ENCODE peak calls at places on chromosomes 5 and 9, in seven cellular contexts. One of them, this sample, is unnamed.

GRCh38 chr5:131209506-131210191 is 38.9 kb downstream of the LYRM7 start:
- DNase-seq in kidney: no peak
- DNase-seq in thyroid gland: peak; percentile 90
- DNase-seq in BJ: no peak
- DNase-seq in HFFc6: no peak
- DNase-seq in GM20000: peak; percentile 73
- DNase-seq in heart right ventricle: no peak
- DNase-seq in this sample: no peak

GRCh38 chr5:130158036-130158435 is 253.8 kb downstream of the CHSY3 start:
- DNase-seq in kidney: no peak
- DNase-seq in thyroid gland: no peak
- DNase-seq in BJ: no peak
- DNase-seq in HFFc6: no peak
- DNase-seq in GM20000: no peak
- DNase-seq in heart right ventricle: no peak
- DNase-seq in this sample: no peak

GRCh38 chr9:27377147-27377807 is 80.3 kb upstream of the EQTN start:
- DNase-seq in kidney: no peak
- DNase-seq in thyroid gland: no peak
- DNase-seq in BJ: no peak
- DNase-seq in HFFc6: no peak
- DNase-seq in GM20000: no peak
- DNase-seq in heart right ventricle: no peak
- DNase-seq in this sample: no peak

GRCh38 chr5:41788800-41789395 is 81.3 kb downstream of the OXCT1 start:
- DNase-seq in kidney: no peak
- DNase-seq in thyroid gland: no peak
- DNase-seq in BJ: peak; percentile 18
- DNase-seq in HFFc6: peak; percentile 46
- DNase-seq in GM20000: no peak
- DNase-seq in heart right ventricle: peak; percentile 16
- DNase-seq in this sample: no peak

GRCh38 chr9:107242073-107243063 is 40.7 kb upstream of the RAD23B start:
- DNase-seq in kidney: no peak
- DNase-seq in thyroid gland: no peak
- DNase-seq in BJ: no peak
- DNase-seq in HFFc6: no peak
- DNase-seq in GM20000: no peak
- DNase-seq in heart right ventricle: no peak
- DNase-seq in this sample: no peak

GRCh38 chr5:148336704-148337435 is 1.5 kb downstream of the SPINK9 start:
- DNase-seq in kidney: no peak
- DNase-seq in thyroid gland: no peak
- DNase-seq in BJ: no peak
- DNase-seq in HFFc6: no peak
- DNase-seq in GM20000: no peak
- DNase-seq in heart right ventricle: no peak
- DNase-seq in this sample: no peak

GRCh38 chr5:78339591-78340450 is 20.6 kb upstream of the SCAMP1 start:
- DNase-seq in kidney: no peak
- DNase-seq in thyroid gland: peak; percentile 76
- DNase-seq in BJ: no peak
- DNase-seq in HFFc6: no peak
- DNase-seq in GM20000: no peak
- DNase-seq in heart right ventricle: no peak
- DNase-seq in this sample: no peak

GRCh38 chr5:81334304-81335061 is 33.1 kb downstream of the ZCCHC9 start:
- DNase-seq in kidney: no peak
- DNase-seq in thyroid gland: no peak
- DNase-seq in BJ: no peak
- DNase-seq in HFFc6: no peak
- DNase-seq in GM20000: no peak
- DNase-seq in heart right ventricle: no peak
- DNase-seq in this sample: no peak

GRCh38 chr9:107890921-107891465 is 401.4 kb upstream of the KLF4 start:
- DNase-seq in kidney: no peak
- DNase-seq in thyroid gland: no peak
- DNase-seq in BJ: no peak
- DNase-seq in HFFc6: no peak
- DNase-seq in GM20000: no peak
- DNase-seq in heart right ventricle: no peak
- DNase-seq in this sample: no peak

GRCh38 chr5:124156408-124157027 is 589.9 kb downstream of the ZNF608 start:
- DNase-seq in kidney: no peak
- DNase-seq in thyroid gland: no peak
- DNase-seq in BJ: no peak
- DNase-seq in HFFc6: no peak
- DNase-seq in GM20000: no peak
- DNase-seq in heart right ventricle: no peak
- DNase-seq in this sample: no peak

GRCh38 chr9:38683336-38683735 is 36.6 kb downstream of the FAM240B start:
- DNase-seq in kidney: no peak
- DNase-seq in thyroid gland: no peak
- DNase-seq in BJ: no peak
- DNase-seq in HFFc6: no peak
- DNase-seq in GM20000: no peak
- DNase-seq in heart right ventricle: no peak
- DNase-seq in this sample: no peak

GRCh38 chr5:119418782-119419101 is 33.6 kb upstream of the HSD17B4 start:
- DNase-seq in kidney: no peak
- DNase-seq in thyroid gland: peak; percentile 52
- DNase-seq in BJ: no peak
- DNase-seq in HFFc6: no peak
- DNase-seq in GM20000: no peak
- DNase-seq in heart right ventricle: no peak
- DNase-seq in this sample: no peak

GRCh38 chr5:27377626-27378025 is 339.2 kb upstream of the CDH9 start:
- DNase-seq in kidney: no peak
- DNase-seq in thyroid gland: no peak
- DNase-seq in BJ: no peak
- DNase-seq in HFFc6: no peak
- DNase-seq in GM20000: no peak
- DNase-seq in heart right ventricle: no peak
- DNase-seq in this sample: no peak

GRCh38 chr5:75993638-75994037 is 89.5 kb upstream of the SV2C start:
- DNase-seq in kidney: no peak
- DNase-seq in thyroid gland: peak; percentile 2
- DNase-seq in BJ: no peak
- DNase-seq in HFFc6: no peak
- DNase-seq in GM20000: no peak
- DNase-seq in heart right ventricle: no peak
- DNase-seq in this sample: no peak

GRCh38 chr5:126519637-126520592 is 75.1 kb downstream of the ALDH7A1 start:
- DNase-seq in kidney: no peak
- DNase-seq in thyroid gland: peak; percentile 52
- DNase-seq in BJ: no peak
- DNase-seq in HFFc6: no peak
- DNase-seq in GM20000: no peak
- DNase-seq in heart right ventricle: no peak
- DNase-seq in this sample: no peak

GRCh38 chr5:3394046-3394597 is 201.5 kb upstream of the IRX1 start:
- DNase-seq in kidney: no peak
- DNase-seq in thyroid gland: no peak
- DNase-seq in BJ: no peak
- DNase-seq in HFFc6: no peak
- DNase-seq in GM20000: no peak
- DNase-seq in heart right ventricle: no peak
- DNase-seq in this sample: no peak

GRCh38 chr9:26656003-26656940 is 236.3 kb downstream of the CAAP1 start:
- DNase-seq in kidney: no peak
- DNase-seq in thyroid gland: peak; percentile 53
- DNase-seq in BJ: no peak
- DNase-seq in HFFc6: peak; percentile 17
- DNase-seq in GM20000: no peak
- DNase-seq in heart right ventricle: no peak
- DNase-seq in this sample: no peak

GRCh38 chr5:146716636-146717035 is 161.9 kb downstream of the PPP2R2B start:
- DNase-seq in kidney: no peak
- DNase-seq in thyroid gland: no peak
- DNase-seq in BJ: no peak
- DNase-seq in HFFc6: no peak
- DNase-seq in GM20000: no peak
- DNase-seq in heart right ventricle: no peak
- DNase-seq in this sample: no peak

GRCh38 chr9:127050152-127050551 is 72.3 kb downstream of the ANGPTL2 start:
- DNase-seq in kidney: no peak
- DNase-seq in thyroid gland: no peak
- DNase-seq in BJ: no peak
- DNase-seq in HFFc6: no peak
- DNase-seq in GM20000: no peak
- DNase-seq in heart right ventricle: no peak
- DNase-seq in this sample: no peak

GRCh38 chr9:13567833-13568232 is 288.3 kb upstream of the MPDZ start:
- DNase-seq in kidney: no peak
- DNase-seq in thyroid gland: no peak
- DNase-seq in BJ: no peak
- DNase-seq in HFFc6: no peak
- DNase-seq in GM20000: no peak
- DNase-seq in heart right ventricle: no peak
- DNase-seq in this sample: no peak

GRCh38 chr5:150044334-150044681 is 42.0 kb downstream of the CSF1R start:
- DNase-seq in kidney: no peak
- DNase-seq in thyroid gland: no peak
- DNase-seq in BJ: no peak
- DNase-seq in HFFc6: peak; percentile 32
- DNase-seq in GM20000: no peak
- DNase-seq in heart right ventricle: peak; percentile 35
- DNase-seq in this sample: no peak

GRCh38 chr5:158938181-158938580 is 161.5 kb downstream of the EBF1 start:
- DNase-seq in kidney: no peak
- DNase-seq in thyroid gland: no peak
- DNase-seq in BJ: no peak
- DNase-seq in HFFc6: no peak
- DNase-seq in GM20000: no peak
- DNase-seq in heart right ventricle: peak; percentile 58
- DNase-seq in this sample: no peak

GRCh38 chr5:155953335-155953734 is 373.6 kb upstream of the SGCD start:
- DNase-seq in kidney: no peak
- DNase-seq in thyroid gland: no peak
- DNase-seq in BJ: no peak
- DNase-seq in HFFc6: no peak
- DNase-seq in GM20000: no peak
- DNase-seq in heart right ventricle: peak; percentile 13
- DNase-seq in this sample: no peak

GRCh38 chr9:10613413-10613812 is 611 bp upstream of the PTPRD start:
- DNase-seq in kidney: no peak
- DNase-seq in thyroid gland: no peak
- DNase-seq in BJ: no peak
- DNase-seq in HFFc6: no peak
- DNase-seq in GM20000: no peak
- DNase-seq in heart right ventricle: no peak
- DNase-seq in this sample: peak; percentile 34

DNA sequence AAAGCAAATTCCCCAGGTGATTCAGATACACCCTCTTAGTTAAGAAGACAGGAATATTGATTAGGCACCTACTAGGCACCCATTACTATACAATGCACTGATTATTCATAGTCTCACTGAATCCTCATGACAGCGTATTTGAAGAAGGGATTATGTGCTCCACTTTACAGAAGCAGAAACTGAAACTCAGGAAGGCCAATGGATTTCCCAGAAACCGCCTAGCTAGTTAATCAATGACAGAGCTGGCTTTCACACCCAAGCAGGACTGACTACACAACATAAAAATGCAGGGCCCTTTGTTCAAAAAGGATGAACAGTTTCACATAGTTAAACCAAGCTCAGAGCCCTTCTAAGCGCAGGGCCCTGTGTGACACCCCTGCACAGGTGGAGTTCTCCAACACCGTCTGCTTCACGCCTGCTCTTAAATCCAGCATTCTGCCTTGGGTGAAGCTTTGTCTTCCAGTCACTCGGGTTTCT is 117.3 kb downstream of the TTLL11 start:
- DNase-seq in kidney: peak; percentile 77
- DNase-seq in thyroid gland: no peak
- DNase-seq in BJ: no peak
- DNase-seq in HFFc6: peak; percentile 35
- DNase-seq in GM20000: no peak
- DNase-seq in heart right ventricle: no peak
- DNase-seq in this sample: no peak
- TF ChIP-seq CTCF in kidney: no peak
- TF ChIP-seq CTCF in thyroid gland: no peak
- TF ChIP-seq CTCF in BJ: no peak
- TF ChIP-seq CTCF in HFFc6: no peak
- TF ChIP-seq CTCF in GM20000: no peak
- TF ChIP-seq CTCF in heart right ventricle: no peak
- TF ChIP-seq CTCF in this sample: no peak

GRCh38 chr5:2015961-2016360 is 133.2 kb upstream of the IRX4 start:
- DNase-seq in kidney: no peak
- DNase-seq in thyroid gland: no peak
- DNase-seq in BJ: no peak
- DNase-seq in HFFc6: no peak
- DNase-seq in GM20000: no peak
- DNase-seq in heart right ventricle: no peak
- DNase-seq in this sample: no peak

GRCh38 chr5:2015116-2015848 is 132.6 kb upstream of the IRX4 start:
- DNase-seq in kidney: no peak
- DNase-seq in thyroid gland: no peak
- DNase-seq in BJ: no peak
- DNase-seq in HFFc6: no peak
- DNase-seq in GM20000: no peak
- DNase-seq in heart right ventricle: no peak
- DNase-seq in this sample: no peak

GRCh38 chr5:2018390-2018724 is 135.6 kb upstream of the IRX4 start:
- DNase-seq in kidney: no peak
- DNase-seq in thyroid gland: no peak
- DNase-seq in BJ: no peak
- DNase-seq in HFFc6: no peak
- DNase-seq in GM20000: no peak
- DNase-seq in heart right ventricle: no peak
- DNase-seq in this sample: no peak

GRCh38 chr5:2019716-2020115 is 137.0 kb upstream of the IRX4 start:
- DNase-seq in kidney: no peak
- DNase-seq in thyroid gland: no peak
- DNase-seq in BJ: no peak
- DNase-seq in HFFc6: no peak
- DNase-seq in GM20000: no peak
- DNase-seq in heart right ventricle: no peak
- DNase-seq in this sample: no peak

GRCh38 chr5:2017540-2018389 is 135.0 kb upstream of the IRX4 start:
- DNase-seq in kidney: no peak
- DNase-seq in thyroid gland: no peak
- DNase-seq in BJ: no peak
- DNase-seq in HFFc6: no peak
- DNase-seq in GM20000: peak; percentile 64
- DNase-seq in heart right ventricle: no peak
- DNase-seq in this sample: no peak
- TF ChIP-seq CTCF in kidney: no peak
- TF ChIP-seq CTCF in thyroid gland: no peak
- TF ChIP-seq CTCF in BJ: peak; percentile 49
- TF ChIP-seq CTCF in HFFc6: peak; percentile 63
- TF ChIP-seq CTCF in GM20000: peak; percentile 20
- TF ChIP-seq CTCF in heart right ventricle: peak; percentile 24
- TF ChIP-seq CTCF in this sample: peak; percentile 61

GRCh38 chr5:58188287-58188651 is 271.6 kb downstream of the PLK2 start:
- DNase-seq in kidney: no peak
- DNase-seq in thyroid gland: no peak
- DNase-seq in BJ: peak; percentile 29
- DNase-seq in HFFc6: peak; percentile 82
- DNase-seq in GM20000: no peak
- DNase-seq in heart right ventricle: no peak
- DNase-seq in this sample: no peak
- TF ChIP-seq CTCF in kidney: no peak
- TF ChIP-seq CTCF in thyroid gland: no peak
- TF ChIP-seq CTCF in BJ: peak; percentile 29
- TF ChIP-seq CTCF in HFFc6: peak; percentile 57
- TF ChIP-seq CTCF in GM20000: no peak
- TF ChIP-seq CTCF in heart right ventricle: no peak
- TF ChIP-seq CTCF in this sample: peak; percentile 42

GRCh38 chr9:131697097-131697496 is 42.8 kb downstream of the RAPGEF1 start:
- DNase-seq in kidney: peak; percentile 93
- DNase-seq in thyroid gland: peak; percentile 95
- DNase-seq in BJ: no peak
- DNase-seq in HFFc6: no peak
- DNase-seq in GM20000: no peak
- DNase-seq in heart right ventricle: no peak
- DNase-seq in this sample: no peak
- TF ChIP-seq CTCF in kidney: peak; percentile 37
- TF ChIP-seq CTCF in thyroid gland: no peak
- TF ChIP-seq CTCF in BJ: no peak
- TF ChIP-seq CTCF in HFFc6: no peak
- TF ChIP-seq CTCF in GM20000: no peak
- TF ChIP-seq CTCF in heart right ventricle: no peak
- TF ChIP-seq CTCF in this sample: peak; percentile 38